ENCODE peak calls at places on chromosomes 3 and 15, in six cellular contexts. C, M, J, X, W and K are unnamed samples.

GRCh38 chr3:185606191-185606590 is 20.1 kb downstream of the SENP2 start:
- DNase-seq in W (no peak), C (no peak), X (no peak), J (no peak), M (no peak), K (no peak)

GRCh38 chr3:36796896-36797295 is 32.5 kb upstream of the DCLK3 start:
- DNase-seq in W (no peak), M (no peak), X (no peak), J (no peak), C (peak; percentile 16), K (no peak)

GRCh38 chr3:25169146-25169545 is 258.9 kb upstream of the RARB start:
- DNase-seq in W (no peak), X (no peak), M (no peak), J (no peak), C (peak; percentile 3), K (no peak)

GRCh38 chr3:170644711-170645110 is 58.8 kb upstream of the SLC7A14 start:
- DNase-seq in X (no peak), C (no peak), W (no peak), M (no peak), J (no peak), K (no peak)

GRCh38 chr3:41338276-41338675 is 139.0 kb downstream of the CTNNB1 start:
- DNase-seq in C (peak; percentile 45), J (no peak), M (no peak), X (no peak), W (no peak), K (no peak)

GRCh38 chr3:46924921-46925584 is 47.5 kb downstream of the PTH1R start:
- DNase-seq in M (no peak), W (no peak), J (no peak), C (no peak), X (no peak), K (peak; percentile 13)

GRCh38 chr3:39148116-39149058 is 5.0 kb downstream of the CSRNP1 start:
- DNase-seq in M (no peak), C (peak; percentile 46), J (peak; percentile 20), X (no peak), W (no peak), K (no peak)

GRCh38 chr3:117131259-117131658 is 421.7 kb downstream of the TUSC7 start:
- DNase-seq in M (peak; percentile 11), J (no peak), X (no peak), C (no peak), W (no peak), K (no peak)

GRCh38 chr3:181717505-181717904 is 5.8 kb downstream of the SOX2 start:
- DNase-seq in M (no peak), J (no peak), W (no peak), C (no peak), X (no peak), K (no peak)

GRCh38 chr15:31013863-31014607 is 22.6 kb upstream of the MTMR10 start:
- DNase-seq in J (no peak), M (no peak), C (no peak), W (no peak), X (no peak), K (no peak)

GRCh38 chr3:132315851-132316250 is 1.4 kb upstream of the ACP3 start:
- DNase-seq in W (no peak), J (no peak), C (no peak), X (no peak), M (no peak), K (no peak)

GRCh38 chr3:14539384-14540208 is 546 bp downstream of the GRIP2 start:
- DNase-seq in X (no peak), M (no peak), J (peak; percentile 23), W (no peak), C (no peak), K (no peak)

GRCh38 chr3:184291044-184291737 is 7.8 kb upstream of the PSMD2 start:
- DNase-seq in C (no peak), X (no peak), M (no peak), J (no peak), W (no peak), K (no peak)

GRCh38 chr3:69182588-69183299 is 60.3 kb upstream of the LMOD3 start:
- DNase-seq in C (peak; percentile 90), J (no peak), X (no peak), W (no peak), M (no peak), K (no peak)

GRCh38 chr3:123759311-123759710 is 124.8 kb downstream of the MYLK start:
- DNase-seq in X (no peak), C (peak; percentile 62), J (no peak), W (no peak), M (no peak), K (no peak)